ENCODE peak calls at places on chromosomes 4 and X, in seven cellular contexts. V is nephron progenitor cell, S is GM23338, O is astrocyte of the spinal cord, A is heart left ventricle, H is osteocyte, C is fibroblast of villous mesenchyme. G is an unnamed sample.

GRCh38 chr4:139950568-139950967 is 203.4 kb downstream of the MAML3 start:
- DNase-seq in V (no peak), S (no peak), O (peak), A (no peak), H (no peak), C (no peak), G (no peak)

GRCh38 chr4:26576171-26576829 is 7.6 kb upstream of the TBC1D19 start:
- DNase-seq in V (no peak), S (peak), O (peak), A (peak), H (no peak), C (peak), G (no peak)

GRCh38 chrX:66163849-66164401 is at the start of gene HEPH:
- DNase-seq in V (peak), S (peak), O (peak), A (peak), H (no peak), C (no peak), G (no peak)

GRCh38 chr4:7135389-7135746 is 57.0 kb upstream of the SORCS2 start:
- DNase-seq in V (no peak), S (no peak), O (peak), A (no peak), H (peak), C (no peak), G (no peak)

GRCh38 chr4:176478076-176478475 is 158.3 kb downstream of the SPCS3 start:
- DNase-seq in V (no peak), S (no peak), O (no peak), A (no peak), H (no peak), C (peak), G (no peak)

GRCh38 chrX:22634081-22634480 is 361.4 kb downstream of the CBLL2 start:
- DNase-seq in V (no peak), S (peak), O (peak), A (no peak), H (no peak), C (peak), G (no peak)

GRCh38 chrX:78199851-78200250 is 60.4 kb upstream of the TAF9B start:
- DNase-seq in V (no peak), S (peak), O (peak), A (no peak), H (no peak), C (peak), G (no peak)

GRCh38 chr4:135325264-135325663 is 1123.7 kb upstream of the PABPC4L start:
- DNase-seq in V (no peak), S (no peak), O (no peak), A (no peak), H (no peak), C (no peak), G (no peak)

GRCh38 chr4:103032575-103032974 is 13.1 kb upstream of the SLC9B1 start:
- DNase-seq in V (no peak), S (peak), O (peak), A (no peak), H (no peak), C (peak), G (no peak)

GRCh38 chrX:135396109-135396508 is 25.6 kb upstream of the SMIM10L2A start:
- DNase-seq in V (no peak), S (no peak), O (peak), A (no peak), H (no peak), C (no peak), G (no peak)

GRCh38 chr4:150209140-150209829 is 131.0 kb downstream of the DCLK2 start:
- DNase-seq in V (peak), S (peak), O (peak), A (peak), H (no peak), C (peak), G (peak)

GRCh38 chrX:103148075-103148474 is 55.1 kb upstream of the NXF3 start:
- DNase-seq in V (no peak), S (no peak), O (no peak), A (no peak), H (no peak), C (no peak), G (no peak)

GRCh38 chrX:104205548-104205947 is 39.3 kb downstream of the FAM199X start:
- DNase-seq in V (no peak), S (no peak), O (no peak), A (no peak), H (no peak), C (no peak), G (no peak)

GRCh38 chr4:16199132-16199531 is 27.1 kb downstream of the TAPT1 start:
- DNase-seq in V (no peak), S (peak), O (peak), A (no peak), H (no peak), C (peak), G (no peak)

GRCh38 chrX:581717-582116 is 48.9 kb upstream of the SHOX start:
- DNase-seq in V (no peak), S (no peak), O (no peak), A (no peak), H (peak), C (no peak), G (no peak)
- TF ChIP-seq CTCF in V (no peak), S (no peak), O (no peak), A (no peak), H (no peak), C (no peak), G (no peak)

DNA sequence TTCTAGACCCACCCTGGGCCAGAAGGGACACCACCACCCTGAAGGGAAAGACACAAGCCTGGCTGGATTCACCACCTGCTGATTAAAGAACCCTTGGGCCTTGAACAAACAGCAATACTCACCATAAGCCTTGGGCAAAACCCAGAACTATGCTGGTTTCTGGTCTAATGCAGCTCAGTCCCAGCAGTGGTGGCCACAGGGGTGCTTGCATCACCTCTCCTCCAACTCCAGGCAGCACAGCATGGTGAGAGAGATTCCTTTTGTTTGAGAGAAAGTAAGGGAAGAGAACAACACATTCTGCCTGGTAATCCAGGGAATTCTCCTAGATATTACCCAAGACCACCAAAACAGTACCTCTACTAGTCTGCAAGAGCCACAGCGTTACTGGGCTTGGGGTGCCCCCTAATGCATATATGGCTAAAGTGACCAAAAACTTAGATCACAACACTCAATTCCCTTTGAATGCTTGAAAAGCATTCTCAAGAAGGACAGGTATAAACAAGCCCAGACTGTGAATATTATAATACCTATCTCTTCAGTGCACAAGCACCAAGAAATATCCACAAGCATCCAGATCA is 25.7 kb downstream of the RNF128 start:
- DNase-seq in V (no peak), S (peak), O (peak), A (no peak), H (no peak), C (peak), G (no peak)
- TF ChIP-seq CTCF in V (peak), S (peak), O (peak), A (no peak), H (no peak), C (peak), G (no peak)

DNA sequence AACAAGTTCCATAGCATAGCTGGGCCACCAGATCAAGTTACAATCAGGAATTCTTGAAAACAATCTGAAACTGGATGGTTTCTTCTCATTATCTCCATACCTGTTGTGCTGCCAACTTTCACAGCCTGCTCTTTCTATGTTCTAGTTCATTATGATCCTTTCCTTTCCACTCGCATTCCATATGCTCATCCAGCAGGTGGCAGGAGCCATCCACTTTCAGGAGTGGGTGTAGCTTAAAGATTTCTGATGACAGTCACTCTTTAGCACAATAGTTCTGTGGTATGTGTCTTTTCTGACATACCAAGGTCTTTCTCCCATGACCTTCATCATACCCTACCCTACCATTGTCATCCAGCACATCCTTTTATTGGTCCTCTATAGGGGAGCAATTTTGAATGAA is 46.4 kb downstream of the PAGE2 start:
- DNase-seq in V (peak), S (peak), O (peak), A (peak), H (no peak), C (peak), G (peak)
- TF ChIP-seq CTCF in V (peak), S (peak), O (peak), A (peak), H (peak), C (peak), G (no peak)

GRCh38 chr4:158459085-158459820 is 62.4 kb upstream of the RXFP1 start:
- DNase-seq in V (no peak), S (peak), O (no peak), A (no peak), H (no peak), C (no peak), G (no peak)

GRCh38 chr4:158461336-158461735 is 60.3 kb upstream of the RXFP1 start:
- DNase-seq in V (no peak), S (no peak), O (no peak), A (no peak), H (no peak), C (peak), G (no peak)

GRCh38 chr4:158458271-158458895 is 63.3 kb upstream of the RXFP1 start:
- DNase-seq in V (no peak), S (no peak), O (no peak), A (no peak), H (no peak), C (no peak), G (no peak)

GRCh38 chr4:158462611-158463010 is 59.1 kb upstream of the RXFP1 start:
- DNase-seq in V (no peak), S (no peak), O (no peak), A (no peak), H (no peak), C (no peak), G (no peak)
- TF ChIP-seq CTCF in V (no peak), S (no peak), O (no peak), A (no peak), H (no peak), C (no peak), G (no peak)

GRCh38 chrX:64093761-64094160 is 111.7 kb downstream of the AMER1 start:
- DNase-seq in V (peak), S (peak), O (no peak), A (no peak), H (no peak), C (no peak), G (no peak)
- TF ChIP-seq CTCF in V (peak), S (peak), O (no peak), A (no peak), H (peak), C (no peak), G (peak)

GRCh38 chrX:30212172-30212571 is 3.2 kb upstream of the MAGEB2 start:
- DNase-seq in V (no peak), S (no peak), O (no peak), A (no peak), H (no peak), C (no peak), G (no peak)
- TF ChIP-seq CTCF in V (no peak), S (no peak), O (no peak), A (no peak), H (no peak), C (no peak), G (no peak)

G was measured in glutamatergic neuron.